ENCODE peak calls at places on chromosomes 11 and 22, in eight cellular contexts. One of them, this sample, is unnamed.

GRCh38 chr22:20746466-20747189 is 27.3 kb upstream of the SERPIND1 start:
- DNase-seq in GM23338: no peak
- DNase-seq in OCI-LY7: no peak
- DNase-seq in IMR-90: no peak
- DNase-seq in mammary epithelial cell: no peak
- DNase-seq in HCT116: no peak
- DNase-seq in H9: no peak
- DNase-seq in fibroblast of lung: no peak
- DNase-seq in this sample: no peak

GRCh38 chr22:39717099-39717498 is 146.5 kb downstream of the CACNA1I start:
- DNase-seq in H9: no peak
- DNase-seq in HCT116: no peak
- DNase-seq in mammary epithelial cell: no peak
- DNase-seq in fibroblast of lung: no peak
- DNase-seq in GM23338: no peak
- DNase-seq in OCI-LY7: no peak
- DNase-seq in IMR-90: no peak
- DNase-seq in this sample: no peak

GRCh38 chr11:125946712-125947418 is 1.0 kb downstream of the VSIG10L2 start:
- DNase-seq in fibroblast of lung: no peak
- DNase-seq in GM23338: no peak
- DNase-seq in OCI-LY7: no peak
- DNase-seq in H9: no peak
- DNase-seq in IMR-90: no peak
- DNase-seq in mammary epithelial cell: no peak
- DNase-seq in HCT116: no peak
- DNase-seq in this sample: no peak

GRCh38 chr11:129951883-129952262 is 50.8 kb downstream of the PRDM10 start:
- DNase-seq in fibroblast of lung: no peak
- DNase-seq in OCI-LY7: no peak
- DNase-seq in H9: no peak
- DNase-seq in GM23338: no peak
- DNase-seq in mammary epithelial cell: no peak
- DNase-seq in HCT116: no peak
- DNase-seq in IMR-90: no peak
- DNase-seq in this sample: no peak

GRCh38 chr11:104091281-104092071 is 55.0 kb downstream of the DDI1 start:
- DNase-seq in mammary epithelial cell: no peak
- DNase-seq in HCT116: no peak
- DNase-seq in OCI-LY7: no peak
- DNase-seq in IMR-90: peak; percentile 51
- DNase-seq in H9: no peak
- DNase-seq in GM23338: no peak
- DNase-seq in fibroblast of lung: peak; percentile 40
- DNase-seq in this sample: no peak

GRCh38 chr11:61533039-61533375 is 24.5 kb downstream of the LRRC10B start:
- DNase-seq in GM23338: no peak
- DNase-seq in IMR-90: no peak
- DNase-seq in H9: no peak
- DNase-seq in OCI-LY7: no peak
- DNase-seq in fibroblast of lung: no peak
- DNase-seq in HCT116: no peak
- DNase-seq in mammary epithelial cell: no peak
- DNase-seq in this sample: no peak

GRCh38 chr22:46518542-46519325 is 18.7 kb downstream of the CELSR1 start:
- DNase-seq in fibroblast of lung: no peak
- DNase-seq in H9: no peak
- DNase-seq in IMR-90: no peak
- DNase-seq in mammary epithelial cell: no peak
- DNase-seq in GM23338: no peak
- DNase-seq in OCI-LY7: no peak
- DNase-seq in HCT116: no peak
- DNase-seq in this sample: no peak

GRCh38 chr11:774873-775592 is 2.3 kb downstream of the GATD1 start:
- DNase-seq in H9: peak; percentile 33
- DNase-seq in HCT116: no peak
- DNase-seq in IMR-90: peak; percentile 33
- DNase-seq in GM23338: no peak
- DNase-seq in mammary epithelial cell: peak; percentile 64
- DNase-seq in fibroblast of lung: peak; percentile 61
- DNase-seq in OCI-LY7: no peak
- DNase-seq in this sample: peak; percentile 36

GRCh38 chr11:13423372-13423771 is 39.6 kb downstream of the BTBD10 start:
- DNase-seq in GM23338: no peak
- DNase-seq in H9: no peak
- DNase-seq in HCT116: no peak
- DNase-seq in IMR-90: no peak
- DNase-seq in OCI-LY7: no peak
- DNase-seq in mammary epithelial cell: no peak
- DNase-seq in fibroblast of lung: no peak
- DNase-seq in this sample: no peak
- H3K4me2 ChIP-seq in GM23338: no peak overlapping the region
- H3K4me2 ChIP-seq in H9: no peak overlapping the region
- H3K4me2 ChIP-seq in HCT116: no peak overlapping the region
- H3K4me2 ChIP-seq in IMR-90: no peak overlapping the region
- H3K4me2 ChIP-seq in OCI-LY7: no peak overlapping the region
- H3K4me2 ChIP-seq in mammary epithelial cell: no peak overlapping the region
- H3K4me2 ChIP-seq in fibroblast of lung: no peak overlapping the region
- H3K4me2 ChIP-seq in this sample: no peak overlapping the region

DNA sequence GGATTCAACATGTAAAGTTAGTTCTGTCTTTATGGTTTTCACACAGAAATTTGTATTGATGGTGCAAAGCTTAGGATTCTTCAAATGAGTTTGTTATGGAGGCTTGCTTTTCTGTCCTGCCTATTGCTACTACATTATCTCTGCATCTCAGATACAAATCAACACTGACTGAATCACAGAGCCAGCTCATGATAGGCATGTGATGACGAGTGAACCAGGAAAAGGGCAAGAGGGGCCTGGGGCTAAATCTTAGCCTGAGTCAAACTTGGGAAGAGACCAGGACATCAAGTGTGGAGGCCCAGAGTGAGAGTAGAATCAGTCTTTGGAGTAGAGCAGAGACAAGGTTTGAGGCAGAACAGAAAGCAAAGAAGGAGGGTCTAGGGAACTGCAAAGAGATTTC is 107.1 kb upstream of the CD44 start:
- DNase-seq in H9: no peak
- DNase-seq in HCT116: no peak
- DNase-seq in OCI-LY7: no peak
- DNase-seq in fibroblast of lung: no peak
- DNase-seq in IMR-90: peak; percentile 70
- DNase-seq in GM23338: no peak
- DNase-seq in mammary epithelial cell: peak; percentile 93
- DNase-seq in this sample: peak; percentile 20
- H2AFZ ChIP-seq in H9: no peak overlapping the region
- H2AFZ ChIP-seq in HCT116: peak overlapping the region; percentile 36
- H2AFZ ChIP-seq in OCI-LY7: no peak overlapping the region
- H2AFZ ChIP-seq in fibroblast of lung: no peak overlapping the region
- H2AFZ ChIP-seq in IMR-90: no peak overlapping the region
- H2AFZ ChIP-seq in GM23338: no peak overlapping the region
- H2AFZ ChIP-seq in mammary epithelial cell: no peak overlapping the region
- H2AFZ ChIP-seq in this sample: no peak overlapping the region

GRCh38 chr11:8533332-8533731 is 60.7 kb downstream of the STK33 start:
- DNase-seq in IMR-90: no peak
- DNase-seq in GM23338: no peak
- DNase-seq in H9: no peak
- DNase-seq in HCT116: no peak
- DNase-seq in mammary epithelial cell: peak; percentile 79
- DNase-seq in OCI-LY7: no peak
- DNase-seq in fibroblast of lung: no peak
- DNase-seq in this sample: no peak
- H3K4me2 ChIP-seq in IMR-90: no peak overlapping the region
- H3K4me2 ChIP-seq in GM23338: no peak overlapping the region
- H3K4me2 ChIP-seq in H9: no peak overlapping the region
- H3K4me2 ChIP-seq in HCT116: no peak overlapping the region
- H3K4me2 ChIP-seq in mammary epithelial cell: peak overlapping the region; percentile 55
- H3K4me2 ChIP-seq in OCI-LY7: no peak overlapping the region
- H3K4me2 ChIP-seq in fibroblast of lung: no peak overlapping the region
- H3K4me2 ChIP-seq in this sample: no peak overlapping the region

GRCh38 chr11:29093416-29093815 is 923.4 kb downstream of the KCNA4 start:
- DNase-seq in fibroblast of lung: peak; percentile 82
- DNase-seq in mammary epithelial cell: no peak
- DNase-seq in IMR-90: peak; percentile 63
- DNase-seq in GM23338: no peak
- DNase-seq in OCI-LY7: no peak
- DNase-seq in HCT116: no peak
- DNase-seq in H9: no peak
- DNase-seq in this sample: peak; percentile 42
- H2AFZ ChIP-seq in fibroblast of lung: no peak overlapping the region
- H2AFZ ChIP-seq in mammary epithelial cell: no peak overlapping the region
- H2AFZ ChIP-seq in IMR-90: no peak overlapping the region
- H2AFZ ChIP-seq in GM23338: no peak overlapping the region
- H2AFZ ChIP-seq in OCI-LY7: no peak overlapping the region
- H2AFZ ChIP-seq in HCT116: no peak overlapping the region
- H2AFZ ChIP-seq in H9: no peak overlapping the region
- H2AFZ ChIP-seq in this sample: no peak overlapping the region

DNA sequence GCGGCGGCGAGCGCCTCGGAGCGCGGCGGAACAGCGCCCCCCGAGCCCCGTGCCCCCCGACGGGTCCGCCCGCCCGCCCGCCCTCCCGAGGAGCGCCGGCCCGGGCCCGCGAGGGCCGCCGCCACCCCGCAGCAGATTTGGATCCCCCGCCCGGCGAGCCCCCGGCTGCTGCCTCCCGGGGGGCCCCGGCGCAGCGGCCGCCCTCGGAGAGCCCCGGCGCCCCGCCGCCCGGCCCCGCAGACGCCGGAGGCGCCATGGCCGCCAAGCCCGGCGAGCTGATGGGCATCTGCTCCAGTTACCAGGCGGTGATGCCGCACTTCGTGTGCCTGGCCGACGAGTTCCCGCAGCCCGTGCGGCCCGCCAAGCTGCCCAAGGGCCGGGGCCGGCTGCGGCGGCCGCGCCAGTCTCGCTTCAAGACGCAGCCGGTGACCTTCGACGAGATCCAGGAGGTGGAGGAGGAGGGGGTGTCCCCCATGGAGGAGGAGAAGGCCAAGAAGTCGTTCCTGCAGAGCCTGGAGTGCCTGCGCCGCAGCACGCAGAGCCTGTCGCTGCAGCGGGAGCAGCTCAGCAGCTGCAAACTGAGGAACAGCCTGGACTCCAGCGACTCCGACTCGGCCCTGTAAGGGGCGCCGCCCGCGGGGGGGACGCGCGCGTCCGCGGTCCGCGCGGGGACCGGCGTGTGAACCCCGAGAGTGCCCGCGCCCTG is 367 bp downstream of the C11orf96 start:
- DNase-seq in OCI-LY7: no peak
- DNase-seq in mammary epithelial cell: no peak
- DNase-seq in HCT116: no peak
- DNase-seq in GM23338: peak; percentile 48
- DNase-seq in H9: peak; percentile 53
- DNase-seq in fibroblast of lung: peak; percentile 54
- DNase-seq in IMR-90: peak; percentile 33
- DNase-seq in this sample: peak; percentile 59
- H3K4me2 ChIP-seq in OCI-LY7: no peak overlapping the region
- H3K4me2 ChIP-seq in mammary epithelial cell: peak overlapping the region; percentile 70
- H3K4me2 ChIP-seq in HCT116: no peak overlapping the region
- H3K4me2 ChIP-seq in GM23338: peak overlapping the region; percentile 93
- H3K4me2 ChIP-seq in H9: peak overlapping the region; percentile 79
- H3K4me2 ChIP-seq in fibroblast of lung: peak overlapping the region; percentile 64
- H3K4me2 ChIP-seq in IMR-90: peak overlapping the region; percentile 73
- H3K4me2 ChIP-seq in this sample: peak overlapping the region; percentile 86

GRCh38 chr11:63974259-63975143 is at the start of gene COX8A:
- DNase-seq in OCI-LY7: peak; percentile 100
- DNase-seq in IMR-90: peak; percentile 100
- DNase-seq in HCT116: peak; percentile 100
- DNase-seq in GM23338: peak; percentile 100
- DNase-seq in mammary epithelial cell: peak; percentile 100
- DNase-seq in H9: peak; percentile 99
- DNase-seq in fibroblast of lung: peak; percentile 100
- DNase-seq in this sample: peak; percentile 100

GRCh38 chr11:63966444-63966843 is 8.0 kb upstream of the COX8A start:
- DNase-seq in IMR-90: no peak
- DNase-seq in GM23338: no peak
- DNase-seq in fibroblast of lung: no peak
- DNase-seq in OCI-LY7: no peak
- DNase-seq in HCT116: no peak
- DNase-seq in mammary epithelial cell: no peak
- DNase-seq in H9: no peak
- DNase-seq in this sample: no peak

DNA sequence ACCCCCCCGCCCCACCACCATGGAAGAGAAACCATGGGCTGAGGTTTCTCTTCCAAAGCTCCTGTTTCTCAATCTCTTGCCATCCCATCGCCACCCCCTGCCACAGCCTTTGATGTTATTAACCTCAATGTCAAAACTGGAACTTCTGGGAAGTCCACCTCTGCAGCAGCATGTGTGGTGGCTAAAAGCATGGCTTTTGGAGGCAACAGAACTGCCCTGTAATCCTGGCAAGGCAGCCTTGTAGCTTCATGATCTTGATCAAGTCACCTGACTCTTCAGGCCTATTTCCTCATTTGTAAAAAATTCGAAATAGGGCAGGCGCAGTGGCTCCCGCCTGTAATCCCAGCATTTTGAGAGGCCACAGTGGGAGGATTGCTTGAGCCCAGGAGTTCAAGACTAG is 3.5 kb upstream of the COX8A start:
- DNase-seq in HCT116: no peak
- DNase-seq in IMR-90: no peak
- DNase-seq in GM23338: no peak
- DNase-seq in H9: no peak
- DNase-seq in fibroblast of lung: no peak
- DNase-seq in OCI-LY7: no peak
- DNase-seq in mammary epithelial cell: no peak
- DNase-seq in this sample: no peak
- H2AFZ ChIP-seq in HCT116: no peak overlapping the region
- H2AFZ ChIP-seq in IMR-90: no peak overlapping the region
- H2AFZ ChIP-seq in GM23338: no peak overlapping the region
- H2AFZ ChIP-seq in H9: no peak overlapping the region
- H2AFZ ChIP-seq in fibroblast of lung: no peak overlapping the region
- H2AFZ ChIP-seq in OCI-LY7: no peak overlapping the region
- H2AFZ ChIP-seq in mammary epithelial cell: no peak overlapping the region
- H2AFZ ChIP-seq in this sample: no peak overlapping the region

GRCh38 chr11:56782167-56782847 is 33.8 kb upstream of the OR9G4 start:
- DNase-seq in IMR-90: no peak
- DNase-seq in mammary epithelial cell: no peak
- DNase-seq in fibroblast of lung: no peak
- DNase-seq in OCI-LY7: no peak
- DNase-seq in GM23338: no peak
- DNase-seq in H9: no peak
- DNase-seq in HCT116: no peak
- DNase-seq in this sample: no peak

DNA sequence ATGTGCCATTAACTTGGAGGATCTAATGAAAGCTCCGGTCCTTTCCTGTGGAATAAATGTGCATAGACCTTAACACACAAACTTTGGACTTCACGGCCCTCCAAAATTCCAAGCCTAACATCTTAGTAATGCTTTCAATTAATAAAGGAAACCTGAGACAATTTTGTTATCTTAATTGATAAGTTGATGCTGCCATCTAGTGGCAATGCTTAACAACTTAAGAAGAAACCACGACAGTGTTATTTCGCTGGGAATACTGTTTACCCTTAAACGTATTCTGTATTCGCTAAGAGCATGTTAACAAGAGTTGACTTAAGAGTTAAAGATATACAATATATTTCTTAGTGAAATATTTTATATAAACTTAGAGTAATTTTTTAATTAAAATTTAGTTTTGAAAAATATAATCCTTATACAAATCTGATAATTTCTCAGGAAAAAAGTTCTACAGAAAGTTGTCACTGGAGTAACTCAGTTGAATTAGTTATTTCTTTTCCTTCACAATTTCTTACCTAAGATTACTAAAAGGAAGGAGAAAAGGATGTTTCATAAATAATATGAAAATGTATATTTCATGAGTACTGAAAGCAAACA is 35.0 kb upstream of the OR9G4 start:
- DNase-seq in fibroblast of lung: peak; percentile 39
- DNase-seq in mammary epithelial cell: peak; percentile 37
- DNase-seq in HCT116: peak; percentile 52
- DNase-seq in H9: no peak
- DNase-seq in GM23338: peak; percentile 90
- DNase-seq in IMR-90: peak; percentile 54
- DNase-seq in OCI-LY7: peak; percentile 66
- DNase-seq in this sample: peak; percentile 36
- H3K4me2 ChIP-seq in fibroblast of lung: no peak overlapping the region
- H3K4me2 ChIP-seq in mammary epithelial cell: no peak overlapping the region
- H3K4me2 ChIP-seq in HCT116: no peak overlapping the region
- H3K4me2 ChIP-seq in H9: no peak overlapping the region
- H3K4me2 ChIP-seq in GM23338: no peak overlapping the region
- H3K4me2 ChIP-seq in IMR-90: peak overlapping the region; percentile 67
- H3K4me2 ChIP-seq in OCI-LY7: no peak overlapping the region
- H3K4me2 ChIP-seq in this sample: no peak overlapping the region

This sample was measured in endothelial cell of umbilical vein.